ENCODE peak calls at places on chromosomes 12 and 14, in ten cellular contexts. One of them, this sample, is unnamed.
A peak's percentile ranks its signal among the peaks of the same experiment; 100 is the strongest.

GRCh38 chr12:107461222-107461980 is 224.2 kb upstream of the PWP1 start:
- DNase-seq in HS-5: peak; percentile 65
- DNase-seq in activated T-cell treated with anti-CD3 and anti-CD28 coated beads, Interleukin-2, amount 50 U/mL, for 24 hours: no peak
- DNase-seq in colonic mucosa: no peak
- DNase-seq in D721Med: no peak
- DNase-seq in neural crest cell: no peak
- DNase-seq in AG10803: peak; percentile 76
- DNase-seq in NCI-H774: no peak
- DNase-seq in T-cell: no peak
- DNase-seq in CD8-positive, alpha-beta memory T cell: no peak
- DNase-seq in this sample: no peak

GRCh38 chr14:100531591-100532121 is 55.6 kb downstream of the BEGAIN start:
- DNase-seq in HS-5: no peak
- DNase-seq in activated T-cell treated with anti-CD3 and anti-CD28 coated beads, Interleukin-2, amount 50 U/mL, for 24 hours: no peak
- DNase-seq in colonic mucosa: peak; percentile 15
- DNase-seq in D721Med: no peak
- DNase-seq in neural crest cell: no peak
- DNase-seq in AG10803: no peak
- DNase-seq in NCI-H774: no peak
- DNase-seq in T-cell: no peak
- DNase-seq in CD8-positive, alpha-beta memory T cell: no peak
- DNase-seq in this sample: no peak

GRCh38 chr14:32381869-32382268 is 52.8 kb downstream of the AKAP6 start:
- DNase-seq in HS-5: no peak
- DNase-seq in activated T-cell treated with anti-CD3 and anti-CD28 coated beads, Interleukin-2, amount 50 U/mL, for 24 hours: no peak
- DNase-seq in colonic mucosa: no peak
- DNase-seq in D721Med: no peak
- DNase-seq in neural crest cell: no peak
- DNase-seq in AG10803: no peak
- DNase-seq in NCI-H774: no peak
- DNase-seq in T-cell: no peak
- DNase-seq in CD8-positive, alpha-beta memory T cell: no peak
- DNase-seq in this sample: no peak

GRCh38 chr14:67514203-67514607 is 18.9 kb upstream of the PLEKHH1 start:
- DNase-seq in HS-5: no peak
- DNase-seq in activated T-cell treated with anti-CD3 and anti-CD28 coated beads, Interleukin-2, amount 50 U/mL, for 24 hours: no peak
- DNase-seq in colonic mucosa: peak; percentile 46
- DNase-seq in D721Med: no peak
- DNase-seq in neural crest cell: no peak
- DNase-seq in AG10803: no peak
- DNase-seq in NCI-H774: no peak
- DNase-seq in T-cell: no peak
- DNase-seq in CD8-positive, alpha-beta memory T cell: no peak
- DNase-seq in this sample: peak; percentile 28

GRCh38 chr12:52241205-52241842 is 8.3 kb downstream of the KRT7 start:
- DNase-seq in HS-5: no peak
- DNase-seq in activated T-cell treated with anti-CD3 and anti-CD28 coated beads, Interleukin-2, amount 50 U/mL, for 24 hours: no peak
- DNase-seq in colonic mucosa: no peak
- DNase-seq in D721Med: no peak
- DNase-seq in neural crest cell: no peak
- DNase-seq in AG10803: no peak
- DNase-seq in NCI-H774: no peak
- DNase-seq in T-cell: no peak
- DNase-seq in CD8-positive, alpha-beta memory T cell: no peak
- DNase-seq in this sample: no peak

GRCh38 chr14:22849212-22849819 is 12.9 kb downstream of the MMP14 start:
- DNase-seq in HS-5: no peak
- DNase-seq in activated T-cell treated with anti-CD3 and anti-CD28 coated beads, Interleukin-2, amount 50 U/mL, for 24 hours: no peak
- DNase-seq in colonic mucosa: peak; percentile 51
- DNase-seq in D721Med: no peak
- DNase-seq in neural crest cell: no peak
- DNase-seq in AG10803: peak; percentile 70
- DNase-seq in NCI-H774: no peak
- DNase-seq in T-cell: no peak
- DNase-seq in CD8-positive, alpha-beta memory T cell: no peak
- DNase-seq in this sample: peak; percentile 29

GRCh38 chr12:115934046-115934445 is 343.4 kb downstream of the MED13L start:
- DNase-seq in HS-5: no peak
- DNase-seq in activated T-cell treated with anti-CD3 and anti-CD28 coated beads, Interleukin-2, amount 50 U/mL, for 24 hours: no peak
- DNase-seq in colonic mucosa: no peak
- DNase-seq in D721Med: no peak
- DNase-seq in neural crest cell: no peak
- DNase-seq in AG10803: no peak
- DNase-seq in NCI-H774: no peak
- DNase-seq in T-cell: no peak
- DNase-seq in CD8-positive, alpha-beta memory T cell: no peak
- DNase-seq in this sample: no peak

GRCh38 chr14:64649383-64649998 is 54.7 kb upstream of the PLEKHG3 start:
- DNase-seq in HS-5: no peak
- DNase-seq in activated T-cell treated with anti-CD3 and anti-CD28 coated beads, Interleukin-2, amount 50 U/mL, for 24 hours: no peak
- DNase-seq in colonic mucosa: no peak
- DNase-seq in D721Med: no peak
- DNase-seq in neural crest cell: no peak
- DNase-seq in AG10803: peak; percentile 95
- DNase-seq in NCI-H774: no peak
- DNase-seq in T-cell: no peak
- DNase-seq in CD8-positive, alpha-beta memory T cell: no peak
- DNase-seq in this sample: peak; percentile 20

GRCh38 chr12:75884465-75884985 is 147.1 kb downstream of the PHLDA1 start:
- DNase-seq in HS-5: no peak
- DNase-seq in activated T-cell treated with anti-CD3 and anti-CD28 coated beads, Interleukin-2, amount 50 U/mL, for 24 hours: no peak
- DNase-seq in colonic mucosa: no peak
- DNase-seq in D721Med: no peak
- DNase-seq in neural crest cell: no peak
- DNase-seq in AG10803: no peak
- DNase-seq in NCI-H774: no peak
- DNase-seq in T-cell: no peak
- DNase-seq in CD8-positive, alpha-beta memory T cell: no peak
- DNase-seq in this sample: no peak

GRCh38 chr12:64091186-64091585 is 130.9 kb downstream of the KICS2 start:
- DNase-seq in HS-5: no peak
- DNase-seq in activated T-cell treated with anti-CD3 and anti-CD28 coated beads, Interleukin-2, amount 50 U/mL, for 24 hours: no peak
- DNase-seq in colonic mucosa: no peak
- DNase-seq in D721Med: no peak
- DNase-seq in neural crest cell: no peak
- DNase-seq in AG10803: no peak
- DNase-seq in NCI-H774: no peak
- DNase-seq in T-cell: no peak
- DNase-seq in CD8-positive, alpha-beta memory T cell: no peak
- DNase-seq in this sample: no peak

GRCh38 chr14:103847439-103847953 is at the start of gene PPP1R13B:
- DNase-seq in HS-5: peak; percentile 19
- DNase-seq in activated T-cell treated with anti-CD3 and anti-CD28 coated beads, Interleukin-2, amount 50 U/mL, for 24 hours: peak; percentile 96
- DNase-seq in colonic mucosa: peak; percentile 96
- DNase-seq in D721Med: peak; percentile 82
- DNase-seq in neural crest cell: peak; percentile 87
- DNase-seq in AG10803: peak; percentile 78
- DNase-seq in NCI-H774: peak; percentile 90
- DNase-seq in T-cell: peak; percentile 91
- DNase-seq in CD8-positive, alpha-beta memory T cell: peak; percentile 90
- DNase-seq in this sample: peak; percentile 96

GRCh38 chr12:27177716-27178115 is 66.4 kb upstream of the STK38L start:
- DNase-seq in HS-5: no peak
- DNase-seq in activated T-cell treated with anti-CD3 and anti-CD28 coated beads, Interleukin-2, amount 50 U/mL, for 24 hours: no peak
- DNase-seq in colonic mucosa: no peak
- DNase-seq in D721Med: no peak
- DNase-seq in neural crest cell: no peak
- DNase-seq in AG10803: peak; percentile 70
- DNase-seq in NCI-H774: no peak
- DNase-seq in T-cell: no peak
- DNase-seq in CD8-positive, alpha-beta memory T cell: no peak
- DNase-seq in this sample: no peak

GRCh38 chr14:32694795-32695449 is 243.8 kb upstream of the NPAS3 start:
- DNase-seq in HS-5: no peak
- DNase-seq in activated T-cell treated with anti-CD3 and anti-CD28 coated beads, Interleukin-2, amount 50 U/mL, for 24 hours: no peak
- DNase-seq in colonic mucosa: no peak
- DNase-seq in D721Med: no peak
- DNase-seq in neural crest cell: no peak
- DNase-seq in AG10803: no peak
- DNase-seq in NCI-H774: peak; percentile 77
- DNase-seq in T-cell: no peak
- DNase-seq in CD8-positive, alpha-beta memory T cell: no peak
- DNase-seq in this sample: no peak

GRCh38 chr12:46165191-46165590 is 103.7 kb downstream of the SLC38A1 start:
- DNase-seq in HS-5: no peak
- DNase-seq in activated T-cell treated with anti-CD3 and anti-CD28 coated beads, Interleukin-2, amount 50 U/mL, for 24 hours: no peak
- DNase-seq in colonic mucosa: no peak
- DNase-seq in D721Med: no peak
- DNase-seq in neural crest cell: no peak
- DNase-seq in AG10803: no peak
- DNase-seq in NCI-H774: no peak
- DNase-seq in T-cell: no peak
- DNase-seq in CD8-positive, alpha-beta memory T cell: no peak
- DNase-seq in this sample: no peak

GRCh38 chr14:67999290-67999689 is 179.7 kb downstream of the RAD51B start:
- DNase-seq in HS-5: no peak
- DNase-seq in activated T-cell treated with anti-CD3 and anti-CD28 coated beads, Interleukin-2, amount 50 U/mL, for 24 hours: no peak
- DNase-seq in colonic mucosa: no peak
- DNase-seq in D721Med: no peak
- DNase-seq in neural crest cell: no peak
- DNase-seq in AG10803: peak; percentile 31
- DNase-seq in NCI-H774: no peak
- DNase-seq in T-cell: no peak
- DNase-seq in CD8-positive, alpha-beta memory T cell: no peak
- DNase-seq in this sample: no peak

GRCh38 chr14:105021656-105022275 is 883 bp upstream of the CDCA4 start:
- DNase-seq in HS-5: no peak
- DNase-seq in activated T-cell treated with anti-CD3 and anti-CD28 coated beads, Interleukin-2, amount 50 U/mL, for 24 hours: no peak
- DNase-seq in colonic mucosa: peak; percentile 66
- DNase-seq in D721Med: no peak
- DNase-seq in neural crest cell: peak; percentile 25
- DNase-seq in AG10803: peak; percentile 30
- DNase-seq in NCI-H774: peak; percentile 14
- DNase-seq in T-cell: no peak
- DNase-seq in CD8-positive, alpha-beta memory T cell: no peak
- DNase-seq in this sample: peak; percentile 64

GRCh38 chr14:75204106-75204505 is 27.7 kb upstream of the TMED10 start:
- DNase-seq in HS-5: no peak
- DNase-seq in activated T-cell treated with anti-CD3 and anti-CD28 coated beads, Interleukin-2, amount 50 U/mL, for 24 hours: no peak
- DNase-seq in colonic mucosa: peak; percentile 62
- DNase-seq in D721Med: no peak
- DNase-seq in neural crest cell: no peak
- DNase-seq in AG10803: peak; percentile 33
- DNase-seq in NCI-H774: no peak
- DNase-seq in T-cell: no peak
- DNase-seq in CD8-positive, alpha-beta memory T cell: no peak
- DNase-seq in this sample: peak; percentile 67

GRCh38 chr12:108172033-108172432 is 42.9 kb downstream of the WSCD2 start:
- DNase-seq in HS-5: no peak
- DNase-seq in activated T-cell treated with anti-CD3 and anti-CD28 coated beads, Interleukin-2, amount 50 U/mL, for 24 hours: no peak
- DNase-seq in colonic mucosa: no peak
- DNase-seq in D721Med: no peak
- DNase-seq in neural crest cell: no peak
- DNase-seq in AG10803: no peak
- DNase-seq in NCI-H774: no peak
- DNase-seq in T-cell: no peak
- DNase-seq in CD8-positive, alpha-beta memory T cell: no peak
- DNase-seq in this sample: no peak

GRCh38 chr12:78916845-78917480 is 52.4 kb downstream of the SYT1 start:
- DNase-seq in HS-5: no peak
- DNase-seq in activated T-cell treated with anti-CD3 and anti-CD28 coated beads, Interleukin-2, amount 50 U/mL, for 24 hours: no peak
- DNase-seq in colonic mucosa: no peak
- DNase-seq in D721Med: no peak
- DNase-seq in neural crest cell: no peak
- DNase-seq in AG10803: peak; percentile 6
- DNase-seq in NCI-H774: no peak
- DNase-seq in T-cell: no peak
- DNase-seq in CD8-positive, alpha-beta memory T cell: no peak
- DNase-seq in this sample: no peak

GRCh38 chr14:71123579-71124135 is 216.4 kb downstream of the PCNX1 start:
- DNase-seq in HS-5: no peak
- DNase-seq in activated T-cell treated with anti-CD3 and anti-CD28 coated beads, Interleukin-2, amount 50 U/mL, for 24 hours: no peak
- DNase-seq in colonic mucosa: no peak
- DNase-seq in D721Med: no peak
- DNase-seq in neural crest cell: no peak
- DNase-seq in AG10803: no peak
- DNase-seq in NCI-H774: no peak
- DNase-seq in T-cell: no peak
- DNase-seq in CD8-positive, alpha-beta memory T cell: no peak
- DNase-seq in this sample: no peak